ENCODE peak calls at places on chromosomes 6 and 20, in four cellular contexts. One of them, this sample, is unnamed.

GRCh38 chr20:63968928-63969760 is 586 bp downstream of the ZNF512B start:
- DNase-seq in HepG2: peak; percentile 81
- DNase-seq in K562: peak; percentile 47
- DNase-seq in WTC11: no peak
- DNase-seq in this sample: no peak

GRCh38 chr6:53309059-53309896 is 39.5 kb downstream of the ELOVL5 start:
- DNase-seq in WTC11: no peak
- DNase-seq in HepG2: peak; percentile 56
- DNase-seq in K562: peak; percentile 52
- DNase-seq in this sample: peak; percentile 41

GRCh38 chr20:58174708-58175287 is 53.7 kb downstream of the ANKRD60 start:
- DNase-seq in K562: no peak
- DNase-seq in HepG2: no peak
- DNase-seq in WTC11: no peak
- DNase-seq in this sample: no peak

GRCh38 chr6:8389034-8389818 is 46.1 kb downstream of the SLC35B3 start:
- DNase-seq in K562: no peak
- DNase-seq in WTC11: no peak
- DNase-seq in HepG2: no peak
- DNase-seq in this sample: no peak

GRCh38 chr6:129206761-129207330 is 323.9 kb downstream of the LAMA2 start:
- DNase-seq in HepG2: no peak
- DNase-seq in WTC11: no peak
- DNase-seq in K562: no peak
- DNase-seq in this sample: no peak

GRCh38 chr6:93036835-93037234 is 382.5 kb downstream of the EPHA7 start:
- DNase-seq in K562: no peak
- DNase-seq in HepG2: peak; percentile 4
- DNase-seq in WTC11: no peak
- DNase-seq in this sample: peak; percentile 2

GRCh38 chr20:35776513-35777101 is 4.8 kb downstream of the PHF20 start:
- DNase-seq in HepG2: no peak
- DNase-seq in K562: peak; percentile 17
- DNase-seq in WTC11: no peak
- DNase-seq in this sample: peak; percentile 8

GRCh38 chr20:62969179-62969760 is 16.8 kb downstream of the SLC17A9 start:
- DNase-seq in WTC11: no peak
- DNase-seq in HepG2: no peak
- DNase-seq in K562: no peak
- DNase-seq in this sample: no peak

GRCh38 chr6:3500262-3501001 is 43.6 kb upstream of the SLC22A23 start:
- DNase-seq in WTC11: no peak
- DNase-seq in HepG2: peak; percentile 42
- DNase-seq in K562: no peak
- DNase-seq in this sample: no peak

GRCh38 chr6:128731249-128732165 is 151.4 kb upstream of the LAMA2 start:
- DNase-seq in K562: no peak
- DNase-seq in WTC11: no peak
- DNase-seq in HepG2: peak; percentile 56
- DNase-seq in this sample: peak; percentile 8

GRCh38 chr6:15663057-15663638 is 320 bp upstream of the DTNBP1 start:
- DNase-seq in HepG2: no peak
- DNase-seq in K562: peak; percentile 99
- DNase-seq in WTC11: no peak
- DNase-seq in this sample: peak; percentile 74

GRCh38 chr6:125753218-125753936 is 3.9 kb downstream of the HEY2 start:
- DNase-seq in HepG2: peak; percentile 33
- DNase-seq in K562: no peak
- DNase-seq in WTC11: no peak
- DNase-seq in this sample: no peak

GRCh38 chr20:59412251-59412650 is 111.8 kb downstream of the EDN3 start:
- DNase-seq in K562: no peak
- DNase-seq in HepG2: no peak
- DNase-seq in WTC11: no peak
- DNase-seq in this sample: no peak

GRCh38 chr6:84645563-84646266 is 118.7 kb downstream of the TBX18 start:
- DNase-seq in WTC11: no peak
- DNase-seq in HepG2: no peak
- DNase-seq in K562: no peak
- DNase-seq in this sample: no peak

GRCh38 chr6:166640342-166641043 is 13.4 kb upstream of the RPS6KA2 start:
- DNase-seq in WTC11: no peak
- DNase-seq in K562: no peak
- DNase-seq in HepG2: no peak
- DNase-seq in this sample: no peak

GRCh38 chr6:9044426-9044825 is 609.1 kb upstream of the SLC35B3 start:
- DNase-seq in K562: no peak
- DNase-seq in HepG2: no peak
- DNase-seq in WTC11: no peak
- DNase-seq in this sample: no peak

GRCh38 chr20:61559706-61560315 is 307.8 kb downstream of the CDH4 start:
- DNase-seq in K562: no peak
- DNase-seq in WTC11: no peak
- DNase-seq in HepG2: no peak
- DNase-seq in this sample: no peak

GRCh38 chr6:78010130-78010529 is 357.3 kb downstream of the MEI4 start:
- DNase-seq in K562: no peak
- DNase-seq in WTC11: no peak
- DNase-seq in HepG2: no peak
- DNase-seq in this sample: no peak

GRCh38 chr6:133645000-133645619 is 243.8 kb upstream of the TCF21 start:
- DNase-seq in K562: no peak
- DNase-seq in HepG2: no peak
- DNase-seq in WTC11: no peak
- DNase-seq in this sample: no peak

GRCh38 chr6:129662406-129662766 is 47.6 kb downstream of the ARHGAP18 start:
- DNase-seq in K562: no peak
- DNase-seq in HepG2: no peak
- DNase-seq in WTC11: no peak
- DNase-seq in this sample: no peak

GRCh38 chr6:169366177-169366901 is 112.7 kb upstream of the THBS2 start:
- DNase-seq in K562: no peak
- DNase-seq in WTC11: no peak
- DNase-seq in HepG2: no peak
- DNase-seq in this sample: no peak

GRCh38 chr20:64101731-64102621 is 5.4 kb downstream of the NPBWR2 start:
- DNase-seq in HepG2: no peak
- DNase-seq in K562: peak; percentile 95
- DNase-seq in WTC11: peak; percentile 79
- DNase-seq in this sample: peak; percentile 79

GRCh38 chr20:878511-879307 is 37.4 kb downstream of the ANGPT4 start:
- DNase-seq in K562: peak; percentile 54
- DNase-seq in WTC11: peak; percentile 74
- DNase-seq in HepG2: no peak
- DNase-seq in this sample: peak; percentile 35

GRCh38 chr6:14713008-14713452 is 532.8 kb upstream of the JARID2 start:
- DNase-seq in K562: peak; percentile 33
- DNase-seq in WTC11: no peak
- DNase-seq in HepG2: no peak
- DNase-seq in this sample: peak; percentile 21

DNA sequence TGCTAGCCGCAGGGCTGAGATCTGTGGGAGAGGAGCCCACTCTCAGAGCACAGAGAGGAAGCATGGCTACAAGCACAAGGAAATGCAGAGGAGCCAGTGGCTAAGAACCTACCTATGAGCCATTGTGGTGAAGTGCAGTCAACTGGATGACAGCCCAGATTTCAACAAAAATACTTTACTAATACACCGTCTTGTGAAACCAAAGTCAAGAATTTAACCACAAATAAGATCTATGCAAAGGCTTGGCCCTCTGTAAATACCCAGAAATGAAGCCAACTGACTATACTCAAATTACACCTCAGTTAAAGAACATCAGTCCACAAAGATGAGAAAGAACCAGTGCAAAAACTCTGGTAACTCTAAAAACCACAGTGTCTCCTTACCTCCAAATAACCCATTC is 40.1 kb upstream of the PTCHD4 start:
- DNase-seq in WTC11: no peak
- DNase-seq in K562: no peak
- DNase-seq in HepG2: no peak
- DNase-seq in this sample: no peak
- TF ChIP-seq HMGXB4 in WTC11: no peak
- TF ChIP-seq HMGXB4 in K562: no peak
- TF ChIP-seq HMGXB4 in HepG2: no peak
- TF ChIP-seq HMGXB4 in this sample: no peak

GRCh38 chr6:111794300-111794699 is 79.0 kb downstream of the FYN start:
- DNase-seq in HepG2: no peak
- DNase-seq in WTC11: no peak
- DNase-seq in K562: no peak
- DNase-seq in this sample: no peak

GRCh38 chr6:111794716-111795452 is 78.4 kb downstream of the FYN start:
- DNase-seq in K562: no peak
- DNase-seq in WTC11: no peak
- DNase-seq in HepG2: peak; percentile 81
- DNase-seq in this sample: no peak

GRCh38 chr6:111793711-111794111 is 79.5 kb downstream of the FYN start:
- DNase-seq in K562: no peak
- DNase-seq in HepG2: peak; percentile 86
- DNase-seq in WTC11: no peak
- DNase-seq in this sample: no peak

GRCh38 chr6:111796310-111796918 is 76.8 kb downstream of the FYN start:
- DNase-seq in HepG2: no peak
- DNase-seq in WTC11: no peak
- DNase-seq in K562: no peak
- DNase-seq in this sample: no peak

DNA sequence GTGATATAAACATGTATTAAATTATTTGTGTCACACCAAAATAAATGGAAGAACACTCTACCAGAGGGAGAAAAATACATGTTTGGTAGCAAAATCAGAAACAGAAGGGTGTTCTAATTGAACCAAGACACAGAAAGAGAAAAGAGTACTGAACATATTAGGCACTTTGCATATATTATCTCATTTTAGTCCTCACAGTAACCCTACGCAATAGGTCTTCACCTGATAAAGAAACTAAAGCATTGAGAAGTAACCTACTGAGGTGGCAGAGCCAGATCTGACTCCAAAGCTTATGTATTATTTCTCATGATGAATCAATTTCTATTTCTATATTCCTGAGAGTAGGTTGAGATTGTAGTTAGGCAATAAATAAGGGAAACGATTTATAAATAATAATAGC is 77.7 kb downstream of the FYN start:
- DNase-seq in HepG2: no peak
- DNase-seq in WTC11: no peak
- DNase-seq in K562: no peak
- DNase-seq in this sample: no peak
- TF ChIP-seq HMGXB4 in HepG2: no peak
- TF ChIP-seq HMGXB4 in WTC11: no peak
- TF ChIP-seq HMGXB4 in K562: no peak
- TF ChIP-seq HMGXB4 in this sample: no peak

GRCh38 chr6:29811377-29811776 is 16.2 kb upstream of the HLA-G start:
- DNase-seq in WTC11: no peak
- DNase-seq in HepG2: no peak
- DNase-seq in K562: no peak
- DNase-seq in this sample: no peak
- TF ChIP-seq HMGXB4 in WTC11: no peak
- TF ChIP-seq HMGXB4 in HepG2: no peak
- TF ChIP-seq HMGXB4 in K562: no peak
- TF ChIP-seq HMGXB4 in this sample: no peak

DNA sequence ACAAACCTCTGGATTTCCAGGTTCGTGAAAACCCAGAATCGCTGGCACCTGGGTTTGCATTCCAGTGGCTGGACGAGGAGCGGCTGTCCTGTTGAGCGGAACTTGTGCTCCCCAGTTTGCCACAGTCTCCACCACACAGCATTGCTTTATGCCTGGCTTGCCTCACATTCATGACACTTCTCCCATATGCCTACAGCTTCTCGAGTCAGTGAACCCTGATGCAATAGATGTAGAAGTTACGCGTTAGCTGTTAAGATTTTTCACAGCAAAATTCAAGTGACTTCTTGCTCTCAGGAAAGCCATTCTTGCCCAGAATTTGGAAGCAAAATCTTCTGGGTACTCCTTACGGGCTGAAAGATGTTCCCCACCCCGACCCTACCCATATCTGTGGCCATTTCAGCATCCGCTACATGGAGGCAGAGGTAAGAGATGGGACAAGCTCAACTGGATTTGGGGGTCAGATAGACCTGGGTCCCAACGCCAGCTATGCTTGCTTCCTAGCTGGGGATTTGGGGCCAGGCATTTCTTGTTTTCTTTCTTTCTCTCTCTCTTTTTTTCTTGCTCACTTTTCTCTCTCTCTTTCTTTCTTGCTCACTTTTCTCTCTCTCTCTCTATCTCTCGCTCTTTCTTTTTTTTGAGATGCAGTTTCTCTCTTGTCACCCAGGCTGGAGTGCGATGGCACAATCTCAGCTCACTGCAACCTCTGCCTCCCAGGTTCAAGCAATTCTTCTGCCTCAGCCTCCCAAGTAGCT is 12.4 kb upstream of the GDAP1L1 start:
- DNase-seq in WTC11: no peak
- DNase-seq in K562: no peak
- DNase-seq in HepG2: no peak
- DNase-seq in this sample: no peak
- TF ChIP-seq HMGXB4 in WTC11: no peak
- TF ChIP-seq HMGXB4 in K562: no peak
- TF ChIP-seq HMGXB4 in HepG2: no peak
- TF ChIP-seq HMGXB4 in this sample: no peak